ENCODE peak calls at places on chromosomes 1 and 21, in seven cellular contexts. Q, A, Z, F, G, T and C are unnamed samples.

GRCh38 chr1:51956528-51957509 is 33.7 kb downstream of the RAB3B start:
- DNase-seq in Z (no peak), Q (peak), G (no peak), A (peak), F (no peak), T (no peak), C (peak)

GRCh38 chr21:35046223-35046690 is 2.8 kb downstream of the RUNX1 start:
- DNase-seq in T (no peak), G (peak), Z (no peak), F (no peak), A (no peak), Q (no peak), C (no peak)

GRCh38 chr1:228697209-228698016 is 37.9 kb upstream of the RHOU start:
- DNase-seq in F (peak), A (peak), G (peak), T (peak), Q (no peak), Z (no peak), C (peak)

GRCh38 chr1:39623053-39623452 is 16.4 kb downstream of the HEYL start:
- DNase-seq in A (no peak), F (no peak), Q (no peak), T (no peak), G (no peak), Z (no peak), C (no peak)

GRCh38 chr21:32562426-32562825 is 22.9 kb downstream of the TCP10L start:
- DNase-seq in Q (no peak), T (peak), G (peak), Z (no peak), A (peak), F (no peak), C (peak)

GRCh38 chr1:113479713-113480676 is 89.7 kb downstream of the MAGI3 start:
- DNase-seq in G (no peak), F (no peak), Z (no peak), A (no peak), T (no peak), Q (no peak), C (no peak)

GRCh38 chr1:23634840-23635642 is 56.6 kb upstream of the RPL11 start:
- DNase-seq in F (peak), T (peak), A (peak), Z (no peak), G (no peak), Q (peak), C (peak)

GRCh38 chr1:168842916-168843315 is 113.9 kb upstream of the DPT start:
- DNase-seq in G (no peak), F (no peak), Q (no peak), A (no peak), T (no peak), Z (no peak), C (no peak)

GRCh38 chr1:110893908-110894490 is 21.1 kb downstream of the CD53 start:
- DNase-seq in T (no peak), Q (no peak), G (no peak), Z (no peak), F (no peak), A (no peak), C (no peak)

GRCh38 chr1:76147917-76148316 is 73.4 kb downstream of the ST6GALNAC3 start:
- DNase-seq in Z (no peak), G (no peak), A (no peak), Q (no peak), F (no peak), T (no peak), C (no peak)

GRCh38 chr21:28725396-28725795 is 267.3 kb downstream of the LTN1 start:
- DNase-seq in A (no peak), F (no peak), Q (no peak), G (no peak), Z (no peak), T (no peak), C (no peak)

GRCh38 chr21:32782698-32783097 is 11.1 kb upstream of the PAXBP1 start:
- DNase-seq in Z (no peak), F (no peak), G (no peak), A (no peak), Q (no peak), T (no peak), C (no peak)

GRCh38 chr1:21617126-21617738 is 51.9 kb downstream of the RAP1GAP start:
- DNase-seq in Z (no peak), F (no peak), T (no peak), G (no peak), Q (no peak), A (no peak), C (no peak)

GRCh38 chr1:8133657-8134430 is 107.7 kb upstream of the ERRFI1 start:
- DNase-seq in A (no peak), Z (no peak), F (peak), G (peak), Q (peak), T (peak), C (peak)

GRCh38 chr21:34372321-34372720 is 3.0 kb upstream of the SMIM11 start:
- DNase-seq in F (no peak), Q (no peak), T (no peak), Z (no peak), G (no peak), A (no peak), C (no peak)

GRCh38 chr1:16631248-16632043 is 18.1 kb upstream of the NBPF1 start:
- DNase-seq in Q (no peak), F (peak), T (peak), Z (peak), G (no peak), A (no peak), C (no peak)

GRCh38 chr1:32180186-32181060 is 948 bp downstream of the TXLNA start:
- DNase-seq in A (peak), G (no peak), Z (peak), T (peak), F (no peak), Q (no peak), C (peak)

GRCh38 chr1:9882296-9882944 is 27.6 kb downstream of the CTNNBIP1 start:
- DNase-seq in Z (no peak), G (no peak), A (no peak), T (no peak), F (no peak), Q (no peak), C (no peak)

DNA sequence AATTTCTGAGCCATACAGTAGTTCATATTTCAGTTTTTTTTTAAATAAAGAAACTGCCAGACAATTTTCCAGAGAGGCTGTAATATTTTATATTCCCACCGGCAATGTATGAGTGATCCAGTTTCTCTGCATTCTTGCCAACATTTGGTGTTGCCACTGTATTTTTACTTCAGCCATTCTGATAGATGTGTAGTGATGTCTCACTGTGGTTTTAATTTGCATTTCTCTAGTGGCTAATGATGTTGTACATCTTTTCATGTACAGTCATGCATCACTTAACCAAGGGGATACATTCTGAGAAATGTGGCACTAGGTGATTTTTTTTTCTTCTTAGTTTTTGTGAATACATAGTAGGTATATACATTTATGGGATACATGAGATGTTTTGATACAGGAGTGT is 99.6 kb downstream of the CENPF start:
- DNase-seq in Z (no peak), A (no peak), Q (no peak), G (no peak), F (no peak), T (no peak), C (no peak)
- TF ChIP-seq POLR2AphosphoS5 in Z (no peak), A (no peak), Q (no peak), G (no peak), F (no peak), T (no peak), C (no peak)

DNA sequence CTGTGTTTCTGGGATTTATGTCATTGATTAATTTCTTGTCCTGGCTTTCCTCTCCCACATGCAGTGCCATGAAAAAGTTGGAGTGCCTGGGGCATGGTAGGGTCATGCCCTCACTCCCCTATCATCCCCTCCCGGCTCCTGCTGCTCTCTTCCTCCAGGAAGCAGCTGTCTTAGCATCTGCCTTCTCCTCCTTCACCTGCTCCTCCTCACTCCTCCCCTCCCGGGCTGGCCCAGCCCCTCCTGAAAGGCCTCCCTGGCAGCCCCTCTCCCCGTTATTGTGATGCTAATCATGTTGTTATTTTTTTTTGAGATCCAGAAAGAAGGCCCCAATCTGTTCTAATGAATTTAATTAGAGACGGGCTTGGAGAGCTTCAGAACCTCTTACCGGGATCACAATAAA is 36.3 kb upstream of the NFASC start:
- DNase-seq in A (peak), T (no peak), G (no peak), Q (no peak), F (no peak), Z (no peak), C (no peak)
- H3K4me3 ChIP-seq in A (no peak), T (no peak), G (no peak), Q (no peak), F (no peak), Z (no peak), C (no peak)

GRCh38 chr1:70961374-70961773 is 86.2 kb downstream of the PTGER3 start:
- DNase-seq in F (no peak), A (no peak), Z (no peak), T (no peak), G (no peak), Q (no peak), C (no peak)

GRCh38 chr1:70970407-70970806 is 77.2 kb downstream of the PTGER3 start:
- DNase-seq in A (no peak), Q (no peak), G (no peak), F (no peak), Z (no peak), T (no peak), C (no peak)

GRCh38 chr1:70963374-70963773 is 84.2 kb downstream of the PTGER3 start:
- DNase-seq in Z (no peak), T (no peak), Q (no peak), F (no peak), A (peak), G (no peak), C (no peak)

DNA sequence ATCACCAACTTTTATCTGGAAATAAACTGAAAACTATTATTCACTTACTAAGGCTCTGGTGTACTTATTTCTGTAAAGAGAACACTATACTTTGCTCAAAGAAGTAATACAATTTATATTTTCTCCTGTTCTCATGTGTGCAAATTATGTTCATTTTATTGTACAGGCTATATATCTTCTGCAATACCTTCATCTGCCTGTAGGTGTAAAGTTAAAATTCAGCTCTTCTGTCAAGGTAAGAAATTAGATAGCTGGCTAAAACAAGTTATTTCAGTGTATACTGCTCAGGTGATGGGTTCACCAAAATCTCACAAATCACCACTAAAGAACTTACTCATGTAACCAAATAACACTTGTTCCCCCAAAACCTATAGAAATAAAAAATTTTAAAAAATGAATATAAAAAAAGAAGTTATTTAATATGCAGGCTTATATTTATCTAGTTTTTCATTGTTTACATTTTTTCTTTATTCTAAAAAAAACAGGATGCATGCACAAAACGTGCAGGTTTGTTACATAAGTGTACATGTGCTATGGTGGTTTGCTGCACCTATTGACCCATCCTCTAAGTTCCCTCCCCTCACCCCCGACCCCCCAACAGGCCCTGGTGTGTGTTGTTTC is 81.5 kb downstream of the PTGER3 start:
- DNase-seq in A (peak), Q (peak), T (no peak), G (no peak), F (no peak), Z (no peak), C (no peak)
- TF ChIP-seq CTCF in A (peak), Q (peak), T (peak), G (peak), F (no peak), Z (peak), C (no peak)

DNA sequence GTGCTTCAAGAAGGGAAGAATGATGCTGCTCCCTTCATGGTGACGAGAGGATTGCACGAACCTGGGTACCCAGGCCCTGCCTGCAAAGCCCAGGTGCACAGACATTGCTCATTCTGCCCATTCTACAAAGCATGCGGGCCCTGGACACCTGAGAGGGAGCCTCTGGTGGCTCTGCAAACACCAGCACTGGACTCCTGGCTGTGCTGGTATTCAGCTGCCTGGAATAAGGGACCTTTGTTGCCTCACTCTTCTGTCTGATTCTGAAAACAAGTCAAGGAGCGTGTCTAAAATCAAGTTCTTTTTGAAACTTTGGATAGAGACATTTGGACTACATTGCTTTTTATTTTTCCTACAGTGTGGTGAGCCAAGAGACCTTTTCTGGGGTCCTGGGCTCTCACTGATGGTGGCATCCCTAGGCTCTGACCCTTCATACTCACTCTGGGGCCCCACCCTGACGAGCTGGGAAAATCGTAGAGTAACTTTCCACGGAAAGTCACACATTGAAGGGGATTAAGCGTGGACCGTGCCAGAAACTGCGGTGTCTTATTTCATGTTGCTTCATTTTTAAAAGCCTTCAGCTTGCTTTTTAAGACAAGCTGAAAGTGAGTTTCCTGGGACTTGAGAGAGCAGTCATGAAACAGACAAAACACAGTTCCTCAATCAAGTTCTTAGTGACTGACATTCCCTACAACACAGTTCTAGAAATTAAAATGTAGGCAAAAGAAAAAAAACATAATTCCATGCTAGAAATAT is 24.0 kb downstream of the ABCA4 start:
- DNase-seq in Q (no peak), F (no peak), G (no peak), Z (no peak), T (no peak), A (no peak), C (no peak)
- TF ChIP-seq POLR2AphosphoS5 in Q (no peak), F (no peak), G (no peak), Z (no peak), T (no peak), A (no peak), C (peak)